ENCODE peak calls at places on chromosomes 1 and 21, in five cellular contexts. B is SJSA1; A is posterior vena cava; K is amniotic stem cell; C is CD8-positive, alpha-beta memory T cell. P is an unnamed sample.

GRCh38 chr1:212486591-212486963 is 53.9 kb downstream of the NENF start:
- DNase-seq in B (no peak), A (peak), K (no peak), C (no peak), P (no peak)

GRCh38 chr21:43372663-43373386 is 54.1 kb downstream of the SIK1 start:
- DNase-seq in A (no peak), K (no peak), C (no peak), B (no peak), P (no peak)

GRCh38 chr21:26845066-26845749 is at the start of gene ADAMTS1:
- DNase-seq in K (peak), C (peak), A (peak), B (peak), P (peak)

GRCh38 chr1:201726700-201727099 is 102.3 kb upstream of the IPO9 start:
- DNase-seq in C (no peak), B (no peak), A (no peak), K (no peak), P (no peak)

GRCh38 chr1:202858789-202859414 is 30.0 kb downstream of the RABIF start:
- DNase-seq in K (no peak), C (no peak), A (peak), B (no peak), P (no peak)

GRCh38 chr1:180136311-180136967 is 18.2 kb upstream of the QSOX1 start:
- DNase-seq in B (no peak), C (no peak), A (no peak), K (no peak), P (no peak)

GRCh38 chr1:229334716-229335115 is 8.1 kb downstream of the CCSAP start:
- DNase-seq in B (no peak), C (no peak), K (no peak), A (no peak), P (no peak)

GRCh38 chr21:17270234-17270633 is 242.6 kb upstream of the CXADR start:
- DNase-seq in K (no peak), B (peak), A (peak), C (no peak), P (no peak)

GRCh38 chr1:87642581-87643129 is 314.0 kb downstream of the LMO4 start:
- DNase-seq in B (no peak), A (no peak), C (no peak), K (no peak), P (no peak)

GRCh38 chr1:5465281-5465680 is 526.9 kb downstream of the NPHP4 start:
- DNase-seq in A (no peak), C (no peak), B (no peak), K (no peak), P (no peak)

GRCh38 chr1:200029624-200030074 is 2.1 kb downstream of the NR5A2 start:
- DNase-seq in A (no peak), B (no peak), K (no peak), C (no peak), P (no peak)

GRCh38 chr21:37582613-37583012 is 216.0 kb downstream of the DYRK1A start:
- DNase-seq in A (no peak), K (peak), B (peak), C (no peak), P (no peak)

GRCh38 chr1:80656011-80656627 is 1144.6 kb upstream of the ADGRL2 start:
- DNase-seq in K (no peak), C (no peak), B (no peak), A (no peak), P (no peak)

GRCh38 chr1:52629021-52629643 is 3.8 kb upstream of the SHISAL2A start:
- DNase-seq in K (no peak), A (no peak), B (peak), C (no peak), P (no peak)

GRCh38 chr1:4729108-4729506 is 74.7 kb downstream of the AJAP1 start:
- DNase-seq in A (no peak), K (no peak), C (no peak), B (no peak), P (no peak)

GRCh38 chr1:53716150-53716549 is 22.8 kb downstream of the GLIS1 start:
- DNase-seq in B (no peak), C (no peak), K (no peak), A (no peak), P (no peak)

GRCh38 chr1:111769517-111770146 is 13.9 kb downstream of the DDX20 start:
- DNase-seq in B (no peak), K (peak), A (no peak), C (peak), P (no peak)

GRCh38 chr1:192937128-192937527 is 122.0 kb downstream of the UCHL5 start:
- DNase-seq in B (no peak), A (no peak), C (no peak), K (no peak), P (no peak)

GRCh38 chr1:231241751-231242150 is 739 bp downstream of the GNPAT start:
- DNase-seq in A (no peak), B (peak), K (no peak), C (no peak), P (no peak)

GRCh38 chr1:158203693-158204457 is 23.2 kb downstream of the CD1D start:
- DNase-seq in C (peak), B (peak), K (peak), A (no peak), P (no peak)

GRCh38 chr1:106699436-106699835 is 357.0 kb upstream of the PRMT6 start:
- DNase-seq in C (no peak), A (no peak), K (no peak), B (no peak), P (no peak)

GRCh38 chr1:170307426-170307825 is 161.7 kb downstream of the NTMT2 start:
- DNase-seq in C (no peak), K (no peak), B (no peak), A (no peak), P (no peak)

GRCh38 chr1:59707216-59707615 is 107.5 kb upstream of the HOOK1 start:
- DNase-seq in B (peak), K (peak), A (peak), C (no peak), P (no peak)

GRCh38 chr1:211705439-211706205 is 30.2 kb upstream of the NEK2 start:
- DNase-seq in A (no peak), B (no peak), C (no peak), K (no peak), P (peak)

GRCh38 chr1:36475910-36476604 is 6.7 kb downstream of the CSF3R start:
- DNase-seq in K (no peak), C (no peak), B (no peak), A (no peak), P (no peak)

GRCh38 chr1:83999316-83999819 is 436 bp upstream of the TTLL7 start:
- DNase-seq in A (peak), K (peak), C (no peak), B (peak), P (no peak)

GRCh38 chr1:53619088-53619810 is 119.7 kb downstream of the GLIS1 start:
- DNase-seq in K (no peak), A (peak), C (no peak), B (no peak), P (peak)

GRCh38 chr1:228751360-228752098 is 16.2 kb downstream of the RHOU start:
- DNase-seq in K (no peak), B (no peak), A (no peak), C (no peak), P (no peak)

GRCh38 chr1:202275061-202275770 is 66.5 kb downstream of the UBE2T start:
- DNase-seq in K (no peak), B (no peak), C (no peak), A (peak), P (peak)

GRCh38 chr1:42993631-42994121 is 35.0 kb upstream of the SLC2A1 start:
- DNase-seq in B (no peak), A (no peak), C (no peak), K (no peak), P (no peak)

GRCh38 chr1:35505911-35506798 is 51.0 kb downstream of the KIAA0319L start:
- DNase-seq in C (peak), K (no peak), A (no peak), B (peak), P (no peak)

GRCh38 chr1:90591355-90591969 is 125.6 kb downstream of the BARHL2 start:
- DNase-seq in C (no peak), K (no peak), A (no peak), B (no peak), P (no peak)